ENCODE peak calls at places on chromosomes 2 and 18, in six cellular contexts. Y is heart right ventricle, S is coronary artery, O is endodermal cell, Q is IMR-90, D is stomach. F is an unnamed sample.

GRCh38 chr2:64538764-64539433 is 14.8 kb downstream of the AFTPH start:
- DNase-seq in Y (no peak), S (no peak), O (no peak), Q (peak), D (no peak), F (no peak)

GRCh38 chr18:9952633-9953416 is 39.0 kb downstream of the VAPA start:
- DNase-seq in Y (no peak), S (no peak), O (no peak), Q (no peak), D (no peak), F (no peak)

GRCh38 chr2:234512884-234513669 is 16.2 kb upstream of the ARL4C start:
- DNase-seq in Y (no peak), S (no peak), O (no peak), Q (peak), D (no peak), F (no peak)

GRCh38 chr18:10032331-10032979 is 118.6 kb downstream of the VAPA start:
- DNase-seq in Y (no peak), S (no peak), O (peak), Q (no peak), D (peak), F (no peak)

GRCh38 chr2:100935372-100935752 is 66.7 kb upstream of the RPL31 start:
- DNase-seq in Y (no peak), S (no peak), O (peak), Q (peak), D (no peak), F (no peak)

GRCh38 chr2:161576421-161576820 is 47.8 kb upstream of the SLC4A10 start:
- DNase-seq in Y (no peak), S (no peak), O (peak), Q (no peak), D (no peak), F (no peak)

GRCh38 chr18:58451972-58452334 is 176.9 kb downstream of the ALPK2 start:
- DNase-seq in Y (no peak), S (no peak), O (no peak), Q (no peak), D (no peak), F (no peak)

GRCh38 chr2:100286318-100286717 is 36.0 kb downstream of the LONRF2 start:
- DNase-seq in Y (no peak), S (no peak), O (no peak), Q (no peak), D (no peak), F (no peak)

GRCh38 chr2:61853086-61853847 is 593 bp downstream of the FAM161A start:
- DNase-seq in Y (no peak), S (no peak), O (no peak), Q (no peak), D (peak), F (no peak)

GRCh38 chr18:51162617-51163016 is 34.9 kb downstream of the MEX3C start:
- DNase-seq in Y (no peak), S (no peak), O (no peak), Q (no peak), D (no peak), F (no peak)

GRCh38 chr2:233556756-233557736 is 9.5 kb downstream of the USP40 start:
- DNase-seq in Y (no peak), S (no peak), O (no peak), Q (peak), D (no peak), F (no peak)

GRCh38 chr2:112754562-112754961 is 9.8 kb downstream of the CKAP2L start:
- DNase-seq in Y (no peak), S (no peak), O (no peak), Q (no peak), D (no peak), F (no peak)

GRCh38 chr2:172931923-172932520 is 143.6 kb upstream of the MAP3K20 start:
- DNase-seq in Y (peak), S (no peak), O (peak), Q (peak), D (peak), F (no peak)

GRCh38 chr2:182642328-182642727 is 73.7 kb upstream of the DNAJC10 start:
- DNase-seq in Y (peak), S (no peak), O (peak), Q (peak), D (peak), F (no peak)

GRCh38 chr2:123720760-123721159 is 304.3 kb upstream of the CNTNAP5 start:
- DNase-seq in Y (no peak), S (no peak), O (no peak), Q (no peak), D (no peak), F (no peak)

GRCh38 chr2:153408708-153409107 is 69.9 kb downstream of the RPRM start:
- DNase-seq in Y (no peak), S (no peak), O (no peak), Q (no peak), D (no peak), F (no peak)

GRCh38 chr18:35577045-35577848 is 4.3 kb upstream of the GALNT1 start:
- DNase-seq in Y (no peak), S (no peak), O (no peak), Q (no peak), D (no peak), F (no peak)

GRCh38 chr2:27914046-27914792 is 23.7 kb downstream of the BABAM2 start:
- DNase-seq in Y (no peak), S (no peak), O (no peak), Q (peak), D (no peak), F (no peak)

GRCh38 chr2:97910403-97911209 is 85.1 kb downstream of the TMEM131 start:
- DNase-seq in Y (no peak), S (no peak), O (no peak), Q (no peak), D (no peak), F (no peak)

GRCh38 chr2:212939777-212940531 is 211.5 kb downstream of the IKZF2 start:
- DNase-seq in Y (no peak), S (no peak), O (peak), Q (no peak), D (peak), F (no peak)

GRCh38 chr2:215378045-215378444 is 57.8 kb downstream of the FN1 start:
- DNase-seq in Y (no peak), S (no peak), O (no peak), Q (no peak), D (no peak), F (no peak)

GRCh38 chr2:175030380-175031271 is 25.4 kb upstream of the CHN1 start:
- DNase-seq in Y (no peak), S (no peak), O (peak), Q (peak), D (no peak), F (no peak)

GRCh38 chr2:50661682-50662081 is 370.2 kb downstream of the NRXN1 start:
- DNase-seq in Y (no peak), S (no peak), O (no peak), Q (no peak), D (no peak), F (no peak)

GRCh38 chr2:191462370-191462769 is 215.6 kb upstream of the NABP1 start:
- DNase-seq in Y (no peak), S (no peak), O (no peak), Q (no peak), D (peak), F (no peak)

DNA sequence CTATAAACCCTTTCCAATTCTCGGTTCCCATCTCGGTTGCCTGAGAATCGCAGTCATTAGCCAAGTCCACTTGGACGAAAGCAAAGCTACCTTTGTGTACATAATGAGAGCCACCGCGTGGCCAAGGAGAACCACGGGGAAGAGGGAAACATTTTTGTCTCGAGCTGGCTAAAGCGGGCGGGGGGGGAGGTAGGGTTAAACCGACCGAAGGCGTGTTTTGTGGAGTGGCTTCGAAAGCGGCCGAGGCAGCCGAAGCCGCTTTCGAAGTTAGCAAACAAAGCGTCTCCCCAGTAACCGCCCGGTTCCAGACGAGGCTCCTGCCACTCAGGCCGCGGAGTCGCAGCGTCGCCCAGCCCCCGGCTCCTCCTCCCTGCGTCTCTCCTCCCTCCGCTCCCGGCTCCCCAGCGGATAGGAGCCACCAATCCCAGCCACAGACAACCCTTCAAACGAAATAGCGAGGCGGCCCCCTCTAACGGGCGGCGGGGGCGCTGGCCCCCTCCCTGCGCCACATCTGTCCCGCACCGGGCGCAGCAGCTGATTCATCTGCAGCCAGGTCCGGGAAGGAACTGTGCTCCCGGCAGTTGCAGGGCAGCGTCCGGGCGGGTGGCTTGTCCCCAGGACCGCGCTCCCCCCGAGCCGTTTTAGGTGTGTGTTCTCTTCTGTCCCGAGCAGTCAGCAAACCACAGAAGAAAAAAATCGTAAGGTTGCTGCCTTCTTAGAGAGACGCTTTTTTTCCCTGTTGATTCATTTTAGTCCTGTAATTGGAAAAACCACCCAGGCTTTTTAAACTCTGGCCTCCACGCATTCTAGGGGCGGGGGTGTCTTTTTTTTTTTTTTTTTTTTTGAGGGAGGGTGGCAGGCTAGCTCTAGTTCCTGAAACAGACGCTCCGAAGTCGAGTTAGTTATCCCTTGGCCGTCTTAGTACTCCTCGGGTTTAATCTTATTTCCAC is 1.8 kb upstream of the TGIF1 start:
- DNase-seq in Y (peak), S (peak), O (peak), Q (peak), D (peak), F (peak)
- TF ChIP-seq CTCF in Y (no peak), S (no peak), O (no peak), Q (peak), D (no peak), F (no peak)

GRCh38 chr18:23188391-23188790 is 53.1 kb downstream of the CABLES1 start:
- DNase-seq in Y (no peak), S (no peak), O (peak), Q (no peak), D (no peak), F (no peak)

GRCh38 chr18:23189768-23190661 is 54.7 kb downstream of the CABLES1 start:
- DNase-seq in Y (no peak), S (no peak), O (peak), Q (no peak), D (no peak), F (no peak)

GRCh38 chr18:23186781-23187180 is 51.5 kb downstream of the CABLES1 start:
- DNase-seq in Y (no peak), S (no peak), O (peak), Q (no peak), D (no peak), F (no peak)

GRCh38 chr18:23191232-23191631 is 55.9 kb downstream of the CABLES1 start:
- DNase-seq in Y (no peak), S (no peak), O (no peak), Q (no peak), D (no peak), F (no peak)

DNA sequence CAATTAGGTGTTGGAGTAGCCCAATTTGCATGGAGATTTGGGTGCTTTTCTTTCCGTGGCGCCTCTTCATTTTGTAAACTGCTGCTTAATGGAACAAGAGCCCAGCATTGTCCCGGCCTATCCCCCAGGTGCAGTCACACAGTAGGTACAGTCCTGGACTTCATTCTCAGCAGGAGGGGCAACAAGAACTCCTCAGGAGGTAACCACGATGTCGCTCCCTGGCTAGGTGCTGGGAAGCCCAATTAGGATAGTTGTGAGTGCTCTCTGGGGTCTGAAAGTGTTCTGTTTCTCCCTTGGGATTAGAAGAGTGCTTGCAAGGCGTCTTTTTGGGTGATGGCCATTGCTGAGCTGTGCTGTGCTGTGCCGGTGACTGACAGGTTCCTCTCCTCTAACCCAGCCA is 53.8 kb downstream of the CABLES1 start:
- DNase-seq in Y (no peak), S (no peak), O (peak), Q (no peak), D (no peak), F (no peak)
- TF ChIP-seq CTCF in Y (no peak), S (no peak), O (no peak), Q (no peak), D (no peak), F (no peak)

GRCh38 chr2:36915627-36916026 is 50.7 kb downstream of the STRN start:
- DNase-seq in Y (no peak), S (no peak), O (no peak), Q (no peak), D (no peak), F (no peak)

GRCh38 chr2:36921984-36922383 is 44.4 kb downstream of the STRN start:
- DNase-seq in Y (no peak), S (no peak), O (no peak), Q (no peak), D (no peak), F (no peak)

GRCh38 chr2:36919041-36919837 is 47.1 kb downstream of the STRN start:
- DNase-seq in Y (no peak), S (no peak), O (no peak), Q (peak), D (no peak), F (no peak)

GRCh38 chr2:36912692-36913091 is 53.6 kb downstream of the STRN start:
- DNase-seq in Y (no peak), S (no peak), O (no peak), Q (peak), D (no peak), F (no peak)

DNA sequence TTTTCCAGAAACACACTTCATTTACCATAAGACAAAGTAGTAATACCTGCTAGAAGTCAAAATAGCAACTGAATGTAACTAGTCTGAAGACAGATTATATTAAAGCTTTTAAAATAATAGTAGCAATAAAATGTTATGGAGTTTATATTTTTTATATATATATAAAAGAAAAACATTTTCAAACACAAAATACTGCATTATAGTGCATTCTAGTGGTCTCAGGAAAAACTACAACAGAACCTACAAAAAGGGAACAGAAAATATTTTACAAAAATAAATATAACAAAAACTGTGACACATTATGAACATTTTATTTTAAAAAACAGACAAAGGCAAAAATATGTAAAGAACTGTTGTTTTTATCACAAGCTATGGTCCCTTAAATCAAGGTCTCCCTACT is 48.0 kb downstream of the STRN start:
- DNase-seq in Y (no peak), S (no peak), O (no peak), Q (peak), D (no peak), F (no peak)
- TF ChIP-seq CTCF in Y (no peak), S (peak), O (peak), Q (peak), D (no peak), F (peak)

DNA sequence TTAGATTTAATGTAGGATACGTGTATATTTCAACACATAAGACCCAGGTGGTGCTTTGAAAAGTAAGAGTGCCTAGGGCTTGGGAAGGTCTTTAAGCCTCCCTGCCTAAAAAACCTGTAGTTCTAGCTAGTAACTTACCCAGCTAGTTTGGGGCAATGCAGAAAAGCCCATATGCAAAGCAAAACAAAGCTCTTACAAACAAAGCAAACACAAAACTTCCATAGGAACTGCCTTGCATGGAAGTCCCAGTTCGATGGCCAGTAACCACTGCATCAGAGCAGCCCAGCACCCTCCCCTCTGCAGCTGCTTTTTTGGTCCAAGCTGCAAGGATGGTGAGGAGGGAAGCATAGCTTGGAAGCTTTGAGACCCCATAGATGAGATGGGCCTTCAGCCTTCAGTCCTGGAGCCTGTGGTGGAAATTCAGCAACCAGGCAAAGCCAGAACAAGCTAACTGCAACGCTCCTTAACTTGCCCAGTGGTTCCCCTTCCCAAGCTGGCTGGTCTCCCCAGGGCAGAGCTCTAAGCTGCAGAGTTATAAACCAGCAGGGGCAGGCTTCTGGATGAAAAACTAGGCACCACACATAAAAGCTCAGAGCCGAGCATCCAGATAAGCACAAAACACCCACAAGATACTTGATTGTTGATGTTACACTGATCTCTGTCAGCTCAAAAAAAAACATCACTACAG is 16.2 kb downstream of the C2orf76 start:
- DNase-seq in Y (no peak), S (no peak), O (peak), Q (no peak), D (no peak), F (no peak)
- TF ChIP-seq CTCF in Y (peak), S (no peak), O (peak), Q (no peak), D (no peak), F (no peak)

DNA sequence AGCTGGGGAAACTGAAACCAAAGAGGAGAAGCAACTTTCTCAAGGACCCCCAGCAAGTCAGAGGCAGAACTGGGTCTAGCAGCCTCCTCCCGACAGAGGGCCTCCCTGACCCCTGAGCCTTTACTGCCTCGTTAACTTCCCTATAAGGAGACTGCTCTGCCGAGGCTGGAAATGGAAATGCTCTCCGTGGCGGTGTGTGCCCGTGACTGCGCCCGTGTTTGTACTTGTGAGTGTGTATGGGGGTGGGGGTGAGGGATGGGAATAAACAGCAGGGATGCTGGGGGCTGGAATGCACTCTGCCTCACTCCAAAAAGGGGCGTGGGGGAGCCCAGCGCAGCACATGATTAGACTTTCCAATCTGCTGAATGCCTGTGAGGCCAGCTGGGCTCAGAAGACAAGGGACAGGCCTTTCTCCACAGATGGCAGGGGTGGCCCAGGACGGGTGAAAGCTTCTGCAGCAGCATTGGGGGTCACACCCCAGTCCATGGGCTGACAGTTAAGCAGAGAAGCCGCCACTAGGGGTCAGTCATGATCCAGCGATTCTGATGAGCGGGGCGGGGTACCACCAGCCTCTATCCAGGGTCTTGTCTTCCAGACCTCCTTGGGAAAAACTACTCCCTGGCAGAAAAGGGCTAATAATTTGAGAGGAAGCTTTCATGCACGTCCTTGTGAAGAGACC is 26.8 kb downstream of the MPHOSPH10 start:
- DNase-seq in Y (peak), S (no peak), O (peak), Q (peak), D (peak), F (no peak)
- TF ChIP-seq CTCF in Y (peak), S (peak), O (peak), Q (peak), D (peak), F (peak)

F was measured in osteocyte.